ENCODE peak calls at places on chromosomes 1 and 21, in eight cellular contexts. N, K, I, U, A, X, C and O are unnamed samples.

GRCh38 chr1:12001249-12001917 is 17.9 kb upstream of the MIIP start:
- DNase-seq in N (peak), I (no peak), C (peak), U (peak), K (no peak), A (peak), X (no peak), O (no peak)

GRCh38 chr1:199007423-199007822 is 368.6 kb downstream of the PTPRC start:
- DNase-seq in K (no peak), C (no peak), I (no peak), U (peak), N (no peak), X (no peak), A (no peak), O (no peak)

GRCh38 chr21:44658913-44659595 is 1.3 kb downstream of the KRTAP12-3 start:
- DNase-seq in A (peak), I (no peak), K (no peak), U (no peak), C (no peak), X (no peak), N (no peak), O (no peak)

GRCh38 chr1:93257889-93258288 is 77.4 kb downstream of the CCDC18 start:
- DNase-seq in C (no peak), X (no peak), N (no peak), A (no peak), I (no peak), U (no peak), K (no peak), O (no peak)

GRCh38 chr1:115142616-115143015 is 53.3 kb upstream of the TSPAN2 start:
- DNase-seq in A (no peak), C (no peak), N (no peak), X (no peak), I (no peak), U (no peak), K (no peak), O (no peak)

GRCh38 chr21:36257657-36258056 is 62.3 kb upstream of the MORC3 start:
- DNase-seq in C (no peak), A (no peak), I (no peak), U (no peak), K (no peak), X (no peak), N (no peak), O (no peak)

GRCh38 chr21:33847586-33848251 is 67.9 kb downstream of the ATP5PO start:
- DNase-seq in N (no peak), K (no peak), C (no peak), U (no peak), I (no peak), X (no peak), A (no peak), O (no peak)

GRCh38 chr1:182235952-182236650 is 155.5 kb downstream of the GLUL start:
- DNase-seq in C (peak), I (no peak), U (no peak), K (peak), A (no peak), N (no peak), X (no peak), O (no peak)

GRCh38 chr1:201912832-201913231 is 24.1 kb downstream of the SHISA4 start:
- DNase-seq in A (no peak), X (no peak), I (no peak), U (no peak), K (peak), C (no peak), N (no peak), O (no peak)

GRCh38 chr21:31198575-31198974 is 145.5 kb downstream of the TIAM1 start:
- DNase-seq in K (peak), A (no peak), C (peak), N (no peak), I (no peak), X (no peak), U (no peak), O (no peak)

GRCh38 chr1:145889722-145890121 is 4.1 kb upstream of the ANKRD35 start:
- DNase-seq in K (no peak), N (no peak), X (no peak), A (no peak), I (no peak), C (no peak), U (no peak), O (no peak)

GRCh38 chr1:99527078-99527477 is 118.8 kb upstream of the PALMD start:
- DNase-seq in N (no peak), C (no peak), K (peak), A (no peak), X (no peak), I (no peak), U (no peak), O (no peak)

GRCh38 chr1:75615664-75616435 is 4.9 kb upstream of the SLC44A5 start:
- DNase-seq in X (no peak), A (peak), C (peak), K (peak), I (no peak), N (no peak), U (no peak), O (no peak)

GRCh38 chr1:28950449-28950848 is 36.1 kb downstream of the EPB41 start:
- DNase-seq in N (no peak), U (no peak), C (no peak), X (no peak), I (no peak), A (no peak), K (no peak), O (no peak)

GRCh38 chr1:205523891-205524793 is 19.7 kb downstream of the CDK18 start:
- DNase-seq in K (peak), N (peak), X (no peak), A (peak), I (peak), U (peak), C (peak), O (peak)

GRCh38 chr1:230940848-230941247 is 37.8 kb downstream of the TTC13 start:
- DNase-seq in X (no peak), I (no peak), U (no peak), K (no peak), N (no peak), C (no peak), A (no peak), O (no peak)

GRCh38 chr1:31380181-31380580 is 7.3 kb upstream of the FABP3 start:
- DNase-seq in N (no peak), X (no peak), A (no peak), U (no peak), I (no peak), C (no peak), K (no peak), O (no peak)

GRCh38 chr1:215517441-215517891 is 49.6 kb upstream of the KCTD3 start:
- DNase-seq in C (no peak), K (peak), A (no peak), I (no peak), U (no peak), X (peak), N (no peak), O (no peak)

GRCh38 chr1:179714159-179714558 is 28.9 kb upstream of the FAM163A start:
- DNase-seq in X (no peak), A (no peak), C (no peak), N (no peak), K (no peak), U (no peak), I (no peak), O (no peak)

GRCh38 chr1:40530735-40531380 is 579 bp upstream of the ZNF684 start:
- DNase-seq in U (no peak), K (no peak), X (no peak), C (no peak), N (no peak), I (no peak), A (no peak), O (no peak)

GRCh38 chr1:171898956-171899355 is 57.7 kb downstream of the DNM3 start:
- DNase-seq in X (no peak), A (no peak), U (no peak), C (peak), I (no peak), N (no peak), K (no peak), O (no peak)

GRCh38 chr1:87591492-87591891 is 262.8 kb downstream of the LMO4 start:
- DNase-seq in U (no peak), A (no peak), N (no peak), C (no peak), I (no peak), K (no peak), X (no peak), O (no peak)

GRCh38 chr1:201487742-201488141 is 18.8 kb upstream of the PHLDA3 start:
- DNase-seq in X (no peak), A (no peak), U (no peak), K (no peak), C (no peak), N (no peak), I (no peak), O (no peak)

GRCh38 chr1:206445116-206445515 is 25.2 kb upstream of the IKBKE start:
- DNase-seq in K (no peak), U (no peak), C (no peak), N (no peak), I (no peak), A (no peak), X (no peak), O (no peak)

GRCh38 chr1:163406787-163407186 is 85.0 kb downstream of the NUF2 start:
- DNase-seq in I (no peak), X (no peak), K (no peak), A (no peak), N (no peak), U (no peak), C (no peak), O (no peak)

GRCh38 chr1:31522556-31522845 is 53.8 kb upstream of the TINAGL1 start:
- DNase-seq in K (no peak), A (no peak), U (no peak), X (no peak), I (no peak), N (no peak), C (no peak), O (no peak)

GRCh38 chr1:228875741-228876140 is 140.5 kb downstream of the RHOU start:
- DNase-seq in C (no peak), N (no peak), I (no peak), U (no peak), X (no peak), A (peak), K (no peak), O (no peak)

GRCh38 chr1:65965112-65965511 is 172.4 kb downstream of the PDE4B start:
- DNase-seq in A (no peak), U (no peak), N (no peak), K (no peak), C (no peak), X (no peak), I (no peak), O (no peak)

GRCh38 chr1:24683713-24684162 is 40.6 kb downstream of the SRRM1 start:
- DNase-seq in A (no peak), C (no peak), U (no peak), N (no peak), K (peak), I (no peak), X (peak), O (no peak)

GRCh38 chr1:110513511-110513910 is 5.5 kb downstream of the KCNA10 start:
- DNase-seq in I (no peak), X (no peak), U (no peak), C (no peak), K (peak), N (no peak), A (no peak), O (no peak)

GRCh38 chr21:37073417-37074194 is 552 bp downstream of the TTC3 start:
- DNase-seq in U (peak), N (peak), X (no peak), A (peak), K (peak), C (peak), I (peak), O (peak)

GRCh38 chr1:165717918-165718515 is 19.7 kb upstream of the ALDH9A1 start:
- DNase-seq in U (peak), A (no peak), X (no peak), C (peak), K (peak), I (no peak), N (no peak), O (peak)

GRCh38 chr1:109490029-109490933 is 3.6 kb upstream of the CYB561D1 start:
- DNase-seq in C (peak), N (peak), K (peak), I (peak), A (peak), U (peak), X (no peak), O (peak)